ENCODE peak calls at places on chromosome 9, in seven cellular contexts. One of them, this sample, is unnamed.

GRCh38 chr9:104367507-104367906 is 136.6 kb upstream of the OR13F1 start:
- DNase-seq in transverse colon: no peak
- DNase-seq in PC-3: peak; percentile 10
- DNase-seq in CD8-positive, alpha-beta T cell: no peak
- DNase-seq in neuronal stem cell: no peak
- DNase-seq in body of pancreas: no peak
- DNase-seq in uterus: no peak
- DNase-seq in this sample: no peak

GRCh38 chr9:4530375-4530774 is 40.1 kb downstream of the SLC1A1 start:
- DNase-seq in transverse colon: no peak
- DNase-seq in PC-3: peak; percentile 93
- DNase-seq in CD8-positive, alpha-beta T cell: no peak
- DNase-seq in neuronal stem cell: no peak
- DNase-seq in body of pancreas: no peak
- DNase-seq in uterus: no peak
- DNase-seq in this sample: no peak

GRCh38 chr9:114671605-114672004 is 10.4 kb downstream of the TEX48 start:
- DNase-seq in transverse colon: no peak
- DNase-seq in PC-3: peak; percentile 56
- DNase-seq in CD8-positive, alpha-beta T cell: no peak
- DNase-seq in neuronal stem cell: no peak
- DNase-seq in body of pancreas: peak; percentile 62
- DNase-seq in uterus: no peak
- DNase-seq in this sample: no peak

GRCh38 chr9:131405429-131405828 is 11.5 kb downstream of the PRRC2B start:
- DNase-seq in transverse colon: no peak
- DNase-seq in PC-3: no peak
- DNase-seq in CD8-positive, alpha-beta T cell: no peak
- DNase-seq in neuronal stem cell: no peak
- DNase-seq in body of pancreas: no peak
- DNase-seq in uterus: no peak
- DNase-seq in this sample: no peak

GRCh38 chr9:104682642-104683041 is 11.7 kb upstream of the OR13D1 start:
- DNase-seq in transverse colon: no peak
- DNase-seq in PC-3: peak; percentile 66
- DNase-seq in CD8-positive, alpha-beta T cell: no peak
- DNase-seq in neuronal stem cell: peak; percentile 38
- DNase-seq in body of pancreas: no peak
- DNase-seq in uterus: no peak
- DNase-seq in this sample: peak; percentile 52

GRCh38 chr9:16319646-16320045 is 550.8 kb downstream of the BNC2 start:
- DNase-seq in transverse colon: no peak
- DNase-seq in PC-3: no peak
- DNase-seq in CD8-positive, alpha-beta T cell: no peak
- DNase-seq in neuronal stem cell: no peak
- DNase-seq in body of pancreas: no peak
- DNase-seq in uterus: no peak
- DNase-seq in this sample: no peak

GRCh38 chr9:114856210-114856941 is 50.5 kb upstream of the TNFSF15 start:
- DNase-seq in transverse colon: no peak
- DNase-seq in PC-3: no peak
- DNase-seq in CD8-positive, alpha-beta T cell: no peak
- DNase-seq in neuronal stem cell: no peak
- DNase-seq in body of pancreas: no peak
- DNase-seq in uterus: no peak
- DNase-seq in this sample: no peak

GRCh38 chr9:36074870-36075532 is 38.3 kb downstream of the RECK start:
- DNase-seq in transverse colon: peak; percentile 69
- DNase-seq in PC-3: no peak
- DNase-seq in CD8-positive, alpha-beta T cell: no peak
- DNase-seq in neuronal stem cell: no peak
- DNase-seq in body of pancreas: peak; percentile 80
- DNase-seq in uterus: peak; percentile 82
- DNase-seq in this sample: peak; percentile 18

GRCh38 chr9:104090578-104090977 is 3.5 kb upstream of the SMC2 start:
- DNase-seq in transverse colon: no peak
- DNase-seq in PC-3: no peak
- DNase-seq in CD8-positive, alpha-beta T cell: no peak
- DNase-seq in neuronal stem cell: no peak
- DNase-seq in body of pancreas: no peak
- DNase-seq in uterus: no peak
- DNase-seq in this sample: no peak

GRCh38 chr9:36486454-36486932 is 86.2 kb upstream of the MELK start:
- DNase-seq in transverse colon: peak; percentile 15
- DNase-seq in PC-3: no peak
- DNase-seq in CD8-positive, alpha-beta T cell: peak; percentile 20
- DNase-seq in neuronal stem cell: peak; percentile 30
- DNase-seq in body of pancreas: peak; percentile 23
- DNase-seq in uterus: no peak
- DNase-seq in this sample: no peak

GRCh38 chr9:6106576-6107339 is 91.3 kb upstream of the RANBP6 start:
- DNase-seq in transverse colon: no peak
- DNase-seq in PC-3: peak; percentile 60
- DNase-seq in CD8-positive, alpha-beta T cell: no peak
- DNase-seq in neuronal stem cell: peak; percentile 32
- DNase-seq in body of pancreas: peak; percentile 35
- DNase-seq in uterus: no peak
- DNase-seq in this sample: peak; percentile 45

GRCh38 chr9:77158772-77159513 is 18.4 kb upstream of the VPS13A start:
- DNase-seq in transverse colon: no peak
- DNase-seq in PC-3: no peak
- DNase-seq in CD8-positive, alpha-beta T cell: no peak
- DNase-seq in neuronal stem cell: no peak
- DNase-seq in body of pancreas: no peak
- DNase-seq in uterus: no peak
- DNase-seq in this sample: no peak

GRCh38 chr9:546797-547223 is 294.7 kb upstream of the DMRT1 start:
- DNase-seq in transverse colon: no peak
- DNase-seq in PC-3: no peak
- DNase-seq in CD8-positive, alpha-beta T cell: no peak
- DNase-seq in neuronal stem cell: peak; percentile 26
- DNase-seq in body of pancreas: no peak
- DNase-seq in uterus: peak; percentile 34
- DNase-seq in this sample: no peak

GRCh38 chr9:81621111-81621510 is 68.2 kb downstream of the TLE1 start:
- DNase-seq in transverse colon: no peak
- DNase-seq in PC-3: no peak
- DNase-seq in CD8-positive, alpha-beta T cell: no peak
- DNase-seq in neuronal stem cell: peak; percentile 41
- DNase-seq in body of pancreas: no peak
- DNase-seq in uterus: no peak
- DNase-seq in this sample: no peak

GRCh38 chr9:121735065-121735791 is 83.8 kb downstream of the DAB2IP start:
- DNase-seq in transverse colon: peak; percentile 58
- DNase-seq in PC-3: peak; percentile 11
- DNase-seq in CD8-positive, alpha-beta T cell: no peak
- DNase-seq in neuronal stem cell: no peak
- DNase-seq in body of pancreas: no peak
- DNase-seq in uterus: no peak
- DNase-seq in this sample: no peak

GRCh38 chr9:82410891-82411290 is 422.3 kb downstream of the SPATA31D1 start:
- DNase-seq in transverse colon: no peak
- DNase-seq in PC-3: peak; percentile 18
- DNase-seq in CD8-positive, alpha-beta T cell: no peak
- DNase-seq in neuronal stem cell: no peak
- DNase-seq in body of pancreas: no peak
- DNase-seq in uterus: no peak
- DNase-seq in this sample: no peak

GRCh38 chr9:131669234-131670172 is 70.4 kb downstream of the RAPGEF1 start:
- DNase-seq in transverse colon: no peak
- DNase-seq in PC-3: no peak
- DNase-seq in CD8-positive, alpha-beta T cell: no peak
- DNase-seq in neuronal stem cell: no peak
- DNase-seq in body of pancreas: no peak
- DNase-seq in uterus: no peak
- DNase-seq in this sample: no peak

GRCh38 chr9:99193466-99193821 is 28.3 kb downstream of the ALG2 start:
- DNase-seq in transverse colon: no peak
- DNase-seq in PC-3: no peak
- DNase-seq in CD8-positive, alpha-beta T cell: no peak
- DNase-seq in neuronal stem cell: no peak
- DNase-seq in body of pancreas: no peak
- DNase-seq in uterus: no peak
- DNase-seq in this sample: no peak

GRCh38 chr9:105883847-105884246 is 189.5 kb downstream of the TMEM38B start:
- DNase-seq in transverse colon: no peak
- DNase-seq in PC-3: no peak
- DNase-seq in CD8-positive, alpha-beta T cell: no peak
- DNase-seq in neuronal stem cell: no peak
- DNase-seq in body of pancreas: no peak
- DNase-seq in uterus: no peak
- DNase-seq in this sample: no peak

GRCh38 chr9:133452562-133452961 is 7.2 kb upstream of the CACFD1 start:
- DNase-seq in transverse colon: no peak
- DNase-seq in PC-3: no peak
- DNase-seq in CD8-positive, alpha-beta T cell: no peak
- DNase-seq in neuronal stem cell: no peak
- DNase-seq in body of pancreas: no peak
- DNase-seq in uterus: no peak
- DNase-seq in this sample: no peak

GRCh38 chr9:73039253-73039915 is 86.5 kb upstream of the ALDH1A1 start:
- DNase-seq in transverse colon: peak; percentile 22
- DNase-seq in PC-3: no peak
- DNase-seq in CD8-positive, alpha-beta T cell: no peak
- DNase-seq in neuronal stem cell: no peak
- DNase-seq in body of pancreas: peak; percentile 24
- DNase-seq in uterus: peak; percentile 51
- DNase-seq in this sample: no peak

GRCh38 chr9:76716270-76716669 is 48.0 kb upstream of the PCA3 start:
- DNase-seq in transverse colon: no peak
- DNase-seq in PC-3: no peak
- DNase-seq in CD8-positive, alpha-beta T cell: no peak
- DNase-seq in neuronal stem cell: no peak
- DNase-seq in body of pancreas: no peak
- DNase-seq in uterus: no peak
- DNase-seq in this sample: no peak

GRCh38 chr9:135719472-135719871 is 17.5 kb downstream of the KCNT1 start:
- DNase-seq in transverse colon: no peak
- DNase-seq in PC-3: no peak
- DNase-seq in CD8-positive, alpha-beta T cell: no peak
- DNase-seq in neuronal stem cell: no peak
- DNase-seq in body of pancreas: no peak
- DNase-seq in uterus: no peak
- DNase-seq in this sample: no peak

GRCh38 chr9:15211160-15211993 is 95.6 kb downstream of the TTC39B start:
- DNase-seq in transverse colon: peak; percentile 59
- DNase-seq in PC-3: peak; percentile 75
- DNase-seq in CD8-positive, alpha-beta T cell: peak; percentile 56
- DNase-seq in neuronal stem cell: peak; percentile 67
- DNase-seq in body of pancreas: peak; percentile 71
- DNase-seq in uterus: peak; percentile 52
- DNase-seq in this sample: peak; percentile 70
- H3K27ac ChIP-seq in transverse colon: peak overlapping the region; percentile 37
- H3K27ac ChIP-seq in PC-3: no peak overlapping the region
- H3K27ac ChIP-seq in CD8-positive, alpha-beta T cell: no peak overlapping the region
- H3K27ac ChIP-seq in neuronal stem cell: no peak overlapping the region
- H3K27ac ChIP-seq in body of pancreas: no peak overlapping the region
- H3K27ac ChIP-seq in uterus: peak overlapping the region; percentile 23
- H3K27ac ChIP-seq in this sample: peak overlapping the region; percentile 95

DNA sequence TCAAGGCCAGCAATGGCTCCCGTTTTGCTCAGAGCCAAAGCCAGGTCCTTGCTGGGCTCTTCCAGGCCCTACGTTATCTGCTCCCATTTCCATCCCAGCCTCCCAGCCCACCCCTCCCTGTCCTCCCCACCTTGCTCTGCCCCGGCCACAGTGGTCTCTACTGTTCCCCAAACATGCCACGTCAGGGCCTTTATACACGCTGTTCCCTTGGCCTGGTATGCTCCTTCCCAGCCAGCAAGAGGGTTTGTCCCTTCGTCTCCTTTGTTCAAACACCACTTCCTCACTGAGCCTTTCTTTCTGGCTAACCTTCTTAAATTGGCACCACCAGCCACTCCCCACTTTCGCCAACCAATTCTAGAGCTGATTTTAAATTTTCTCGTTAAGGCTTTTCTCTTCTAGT is 9.8 kb downstream of the SH2D3C start:
- DNase-seq in transverse colon: no peak
- DNase-seq in PC-3: no peak
- DNase-seq in CD8-positive, alpha-beta T cell: no peak
- DNase-seq in neuronal stem cell: no peak
- DNase-seq in body of pancreas: no peak
- DNase-seq in uterus: no peak
- DNase-seq in this sample: no peak
- H3K27ac ChIP-seq in transverse colon: peak overlapping the region; percentile 25
- H3K27ac ChIP-seq in PC-3: no peak overlapping the region
- H3K27ac ChIP-seq in CD8-positive, alpha-beta T cell: no peak overlapping the region
- H3K27ac ChIP-seq in neuronal stem cell: no peak overlapping the region
- H3K27ac ChIP-seq in body of pancreas: no peak overlapping the region
- H3K27ac ChIP-seq in uterus: peak overlapping the region; percentile 68
- H3K27ac ChIP-seq in this sample: peak overlapping the region; percentile 76

DNA sequence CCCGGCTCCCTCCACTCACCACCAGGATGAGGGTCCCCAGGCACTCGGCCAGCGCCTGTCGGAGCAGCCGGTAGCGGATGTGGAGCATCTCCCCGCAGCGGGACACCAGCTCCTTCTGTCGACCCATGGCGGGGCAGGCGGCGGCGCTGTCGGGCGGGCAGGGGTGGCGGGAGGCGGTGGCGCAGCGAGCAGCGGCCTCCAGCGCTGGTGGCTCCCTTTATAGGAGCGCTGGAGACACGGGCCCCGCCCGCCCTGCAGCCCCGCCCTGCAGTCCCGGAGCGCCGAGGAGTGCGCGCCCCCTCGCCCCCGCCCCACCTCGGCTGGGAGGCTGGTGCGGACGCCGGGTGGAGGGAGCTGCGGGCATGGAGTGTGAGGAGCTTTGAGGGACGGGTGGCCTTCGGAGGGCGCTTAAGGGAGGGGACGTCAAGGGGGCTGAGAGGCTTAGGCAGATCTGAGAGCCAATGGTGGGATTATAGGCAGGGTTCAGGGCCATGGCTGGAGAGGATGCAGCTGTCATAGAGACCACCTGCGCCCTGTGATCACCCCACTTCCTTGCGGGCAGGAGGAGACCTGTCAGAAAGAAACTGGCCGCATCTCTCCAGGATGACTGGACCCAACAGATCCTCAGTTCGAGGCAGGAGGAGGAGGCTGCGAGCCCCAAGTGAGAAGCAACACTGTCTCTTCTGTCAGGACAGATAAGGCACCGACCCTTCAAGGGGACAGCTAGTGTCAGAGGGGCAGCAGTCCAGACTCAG is at the start of gene AQP3:
- DNase-seq in transverse colon: peak; percentile 81
- DNase-seq in PC-3: peak; percentile 37
- DNase-seq in CD8-positive, alpha-beta T cell: peak; percentile 76
- DNase-seq in neuronal stem cell: peak; percentile 52
- DNase-seq in body of pancreas: peak; percentile 82
- DNase-seq in uterus: peak; percentile 62
- DNase-seq in this sample: no peak
- H3K27ac ChIP-seq in transverse colon: peak within 1 kb of the TSS; percentile 58
- H3K27ac ChIP-seq in PC-3: peak within 1 kb of the TSS; percentile 75
- H3K27ac ChIP-seq in CD8-positive, alpha-beta T cell: peak within 1 kb of the TSS; percentile 81
- H3K27ac ChIP-seq in neuronal stem cell: no peak within 1 kb of the TSS
- H3K27ac ChIP-seq in body of pancreas: peak within 1 kb of the TSS; percentile 89
- H3K27ac ChIP-seq in uterus: peak within 1 kb of the TSS; percentile 9
- H3K27ac ChIP-seq in this sample: no peak within 1 kb of the TSS

DNA sequence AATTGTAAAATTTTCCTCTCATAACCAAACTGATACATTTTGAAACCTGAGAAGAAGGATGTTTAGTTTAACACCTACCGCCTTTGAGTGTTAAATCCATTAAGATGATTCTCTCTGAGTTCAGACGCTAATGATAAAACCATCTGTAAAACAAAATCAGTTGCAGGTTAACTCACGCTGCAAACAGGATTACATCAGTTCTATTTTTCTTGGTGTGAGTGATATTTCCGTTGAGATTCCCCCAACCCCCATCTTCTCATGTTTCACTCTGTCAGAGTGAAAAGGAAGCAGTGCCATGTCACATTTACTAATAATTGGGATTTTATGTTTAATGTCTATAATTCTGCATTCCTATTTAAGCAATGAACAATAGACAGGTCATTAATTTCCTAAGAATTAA is 146.5 kb downstream of the FANCC start:
- DNase-seq in transverse colon: no peak
- DNase-seq in PC-3: peak; percentile 54
- DNase-seq in CD8-positive, alpha-beta T cell: no peak
- DNase-seq in neuronal stem cell: no peak
- DNase-seq in body of pancreas: no peak
- DNase-seq in uterus: no peak
- DNase-seq in this sample: no peak
- H3K27ac ChIP-seq in transverse colon: no peak overlapping the region
- H3K27ac ChIP-seq in PC-3: no peak overlapping the region
- H3K27ac ChIP-seq in CD8-positive, alpha-beta T cell: no peak overlapping the region
- H3K27ac ChIP-seq in neuronal stem cell: no peak overlapping the region
- H3K27ac ChIP-seq in body of pancreas: no peak overlapping the region
- H3K27ac ChIP-seq in uterus: no peak overlapping the region
- H3K27ac ChIP-seq in this sample: peak overlapping the region; percentile 26

This sample was measured in SK-N-MC.